ENCODE peak calls at places on chromosomes 16 and 17, in nine cellular contexts. U, P, X, D, E, H, I, L and J are unnamed samples.

GRCh38 chr17:60134396-60135159 is 15.2 kb upstream of the CA4 start:
- DNase-seq in U (no peak), P (no peak), X (no peak), D (no peak), E (peak; percentile 59), H (no peak), I (no peak), L (no peak), J (no peak)

GRCh38 chr16:27236635-27237228 is 31.8 kb downstream of the NSMCE1 start:
- DNase-seq in U (no peak), P (no peak), X (no peak), D (no peak), E (no peak), H (no peak), I (no peak), L (no peak), J (no peak)

GRCh38 chr17:48610282-48611211 is at the start of gene HOXB7:
- DNase-seq in U (peak; percentile 84), P (no peak), X (no peak), D (no peak), E (peak; percentile 48), H (peak; percentile 86), I (no peak), L (no peak), J (peak; percentile 83)

GRCh38 chr16:89047331-89048086 is 46.1 kb upstream of the ACSF3 start:
- DNase-seq in U (no peak), P (no peak), X (no peak), D (no peak), E (no peak), H (peak; percentile 43), I (no peak), L (no peak), J (no peak)

GRCh38 chr17:49870298-49870697 is 22.4 kb upstream of the TAC4 start:
- DNase-seq in U (no peak), P (no peak), X (no peak), D (no peak), E (no peak), H (no peak), I (no peak), L (no peak), J (no peak)

GRCh38 chr17:35683588-35683987 is 47.9 kb upstream of the RASL10B start:
- DNase-seq in U (no peak), P (no peak), X (no peak), D (no peak), E (no peak), H (no peak), I (peak; percentile 4), L (no peak), J (no peak)

GRCh38 chr17:40110026-40110425 is 9.6 kb upstream of the NR1D1 start:
- DNase-seq in U (no peak), P (no peak), X (no peak), D (no peak), E (no peak), H (no peak), I (no peak), L (no peak), J (no peak)

GRCh38 chr17:82817947-82818346 is 21.9 kb downstream of the ZNF750 start:
- DNase-seq in U (no peak), P (no peak), X (no peak), D (no peak), E (no peak), H (peak; percentile 19), I (no peak), L (no peak), J (no peak)